ENCODE peak calls at places on chromosomes 7 and 10, in seven cellular contexts. R, E, U, N, S, A and I are unnamed samples.

GRCh38 chr10:86655596-86655995 is 1.2 kb downstream of the OPN4 start:
- DNase-seq in R (no peak), E (no peak), U (no peak), N (no peak), S (no peak), A (peak; percentile 1), I (no peak)

GRCh38 chr10:88092975-88093374 is 229.6 kb downstream of the PTEN start:
- DNase-seq in R (no peak), E (no peak), U (no peak), N (no peak), S (peak; percentile 86), A (no peak), I (no peak)

GRCh38 chr7:87267239-87267900 is 47.8 kb upstream of the TMEM243 start:
- DNase-seq in R (no peak), E (no peak), U (no peak), N (no peak), S (no peak), A (no peak), I (no peak)

GRCh38 chr7:84647797-84648762 is 453.5 kb upstream of the SEMA3A start:
- DNase-seq in R (no peak), E (no peak), U (peak; percentile 74), N (no peak), S (no peak), A (no peak), I (peak; percentile 67)

GRCh38 chr7:105791926-105792325 is 84.5 kb downstream of the ATXN7L1 start:
- DNase-seq in R (no peak), E (no peak), U (no peak), N (no peak), S (no peak), A (no peak), I (no peak)

GRCh38 chr10:5589963-5590511 is 65.3 kb downstream of the CALML3 start:
- DNase-seq in R (no peak), E (no peak), U (peak; percentile 33), N (no peak), S (no peak), A (no peak), I (no peak)

GRCh38 chr10:74750848-74751274 is 75.5 kb upstream of the KAT6B start:
- DNase-seq in R (no peak), E (no peak), U (no peak), N (no peak), S (no peak), A (no peak), I (no peak)

GRCh38 chr7:112990619-112991018 is 96.0 kb downstream of the GPR85 start:
- DNase-seq in R (no peak), E (no peak), U (peak; percentile 39), N (no peak), S (no peak), A (no peak), I (no peak)

GRCh38 chr7:18455644-18456043 is 39.9 kb upstream of the HDAC9 start:
- DNase-seq in R (no peak), E (no peak), U (no peak), N (no peak), S (no peak), A (no peak), I (no peak)

GRCh38 chr7:29120955-29121354 is 25.4 kb downstream of the CPVL start:
- DNase-seq in R (no peak), E (no peak), U (no peak), N (no peak), S (no peak), A (no peak), I (no peak)

GRCh38 chr7:140418653-140419052 is 14.8 kb downstream of the RAB19 start:
- DNase-seq in R (no peak), E (no peak), U (no peak), N (no peak), S (no peak), A (no peak), I (no peak)

GRCh38 chr10:64658528-64658927 is 1137.3 kb downstream of the REEP3 start:
- DNase-seq in R (no peak), E (no peak), U (no peak), N (no peak), S (no peak), A (no peak), I (no peak)

GRCh38 chr7:24898691-24899090 is 81.3 kb downstream of the OSBPL3 start:
- DNase-seq in R (no peak), E (no peak), U (peak; percentile 60), N (no peak), S (no peak), A (no peak), I (no peak)

GRCh38 chr7:44694766-44695165 is 53.9 kb upstream of the ZMIZ2 start:
- DNase-seq in R (no peak), E (no peak), U (no peak), N (no peak), S (no peak), A (no peak), I (no peak)
- H3K4me3 ChIP-seq in R (no peak overlapping the region), E (no peak overlapping the region), U (no peak overlapping the region), N (no peak overlapping the region), S (no peak overlapping the region), A (no peak overlapping the region), I (no peak overlapping the region)

GRCh38 chr10:79385804-79386531 is 38.7 kb downstream of the PPIF start:
- DNase-seq in R (no peak), E (peak; percentile 49), U (no peak), N (no peak), S (no peak), A (no peak), I (no peak)
- TF ChIP-seq CTCF in R (no peak), E (peak; percentile 43), U (peak; percentile 21), N (no peak), S (no peak), A (no peak), I (no peak)

DNA sequence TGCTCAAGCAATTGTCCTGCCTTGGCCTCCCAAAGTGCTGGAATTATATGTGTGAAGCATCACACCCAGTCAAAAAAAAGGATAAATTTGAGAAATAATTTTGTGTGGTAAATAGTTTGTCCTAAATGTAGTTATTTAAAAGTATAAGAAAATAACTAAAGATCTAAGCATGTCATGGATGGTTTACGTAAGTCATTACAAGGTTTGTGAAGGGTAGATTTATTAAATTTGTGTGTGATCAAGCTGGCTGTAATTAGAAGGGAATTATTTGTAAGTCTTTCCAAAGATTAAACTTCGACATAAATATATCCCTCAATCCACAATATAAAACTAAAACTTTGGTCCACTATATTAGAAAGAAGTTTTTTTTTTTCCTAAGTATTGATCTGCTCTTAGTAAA is 28.6 kb downstream of the ORC5 start:
- DNase-seq in R (no peak), E (peak; percentile 5), U (no peak), N (no peak), S (no peak), A (no peak), I (no peak)
- H3K36me3 ChIP-seq in R (no peaks in the 10 kb centered on the region), E (peaks cover 26% of the 10 kb centered on the region), U (peaks cover 9% of the 10 kb centered on the region), N (peaks cover 17% of the 10 kb centered on the region), S (peaks cover 5% of the 10 kb centered on the region), A (no peaks in the 10 kb centered on the region), I (peaks cover 1% of the 10 kb centered on the region)

DNA sequence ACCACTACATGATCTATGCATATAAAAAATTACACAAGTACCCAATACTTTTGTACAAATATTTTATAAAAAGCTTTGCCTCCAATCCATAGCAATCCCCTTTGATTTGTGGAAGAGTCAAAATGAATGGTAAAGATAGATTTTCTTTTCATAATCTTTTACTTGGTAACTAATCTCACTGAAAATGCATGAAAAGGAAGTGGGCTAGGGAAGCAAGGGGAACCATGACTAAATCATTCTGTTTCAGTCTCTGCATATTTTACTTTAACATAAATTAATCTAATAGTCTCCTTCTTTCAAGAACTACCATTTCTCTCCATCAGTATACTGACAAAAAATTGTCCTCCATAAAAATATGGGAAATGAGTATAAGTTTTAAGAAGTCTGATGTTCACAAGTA is 96.9 kb downstream of the TES start:
- DNase-seq in R (no peak), E (no peak), U (no peak), N (no peak), S (no peak), A (no peak), I (no peak)
- H3K4me3 ChIP-seq in R (no peak overlapping the region), E (no peak overlapping the region), U (no peak overlapping the region), N (no peak overlapping the region), S (no peak overlapping the region), A (no peak overlapping the region), I (no peak overlapping the region)